ENCODE peak calls at places on chromosomes 7 and 10, in ten cellular contexts. U is nephron progenitor cell, O is stomach, T is A549, Y is right atrium auricular region, S is cardiac muscle cell, B is bronchial epithelial cell, K is fibroblast of lung, X is GM10248, C is tibial artery. E is an unnamed sample.

GRCh38 chr10:37710831-37711616 is 146.4 kb downstream of the ZNF248 start:
- DNase-seq in U (no peak), O (no peak), T (no peak), Y (no peak), S (no peak), B (no peak), K (no peak), X (no peak), C (no peak), E (no peak)

GRCh38 chr7:46752881-46753366 is 829.0 kb downstream of the TNS3 start:
- DNase-seq in U (no peak), O (no peak), T (peak; percentile 34), Y (no peak), S (no peak), B (peak; percentile 84), K (peak; percentile 82), X (no peak), C (no peak), E (peak; percentile 88)

GRCh38 chr7:136923111-136923510 is 54.7 kb downstream of the CHRM2 start:
- DNase-seq in U (no peak), O (no peak), T (no peak), Y (no peak), S (no peak), B (no peak), K (peak; percentile 15), X (no peak), C (no peak), E (no peak)

GRCh38 chr7:16603633-16604032 is 41.9 kb downstream of the ANKMY2 start:
- DNase-seq in U (no peak), O (no peak), T (no peak), Y (no peak), S (no peak), B (peak; percentile 40), K (no peak), X (no peak), C (no peak), E (no peak)

GRCh38 chr10:104333037-104333727 is 5.1 kb downstream of the ITPRIP start:
- DNase-seq in U (no peak), O (peak; percentile 24), T (no peak), Y (peak; percentile 58), S (no peak), B (no peak), K (peak; percentile 27), X (no peak), C (peak; percentile 65), E (no peak)

GRCh38 chr7:37359662-37360444 is 88.8 kb downstream of the ELMO1 start:
- DNase-seq in U (no peak), O (no peak), T (no peak), Y (no peak), S (peak; percentile 13), B (no peak), K (no peak), X (no peak), C (no peak), E (no peak)

GRCh38 chr7:107785926-107786325 is 17.1 kb downstream of the SLC26A3 start:
- DNase-seq in U (no peak), O (peak; percentile 49), T (no peak), Y (no peak), S (no peak), B (no peak), K (no peak), X (no peak), C (no peak), E (no peak)

GRCh38 chr7:37987732-37988131 is 67.3 kb downstream of the EPDR1 start:
- DNase-seq in U (no peak), O (no peak), T (no peak), Y (no peak), S (no peak), B (peak; percentile 87), K (no peak), X (no peak), C (no peak), E (peak; percentile 28)

GRCh38 chr10:16777473-16778370 is 39.5 kb downstream of the RSU1 start:
- DNase-seq in U (no peak), O (no peak), T (peak; percentile 53), Y (no peak), S (peak; percentile 77), B (peak; percentile 42), K (peak; percentile 70), X (peak; percentile 68), C (no peak), E (peak; percentile 63)

GRCh38 chr7:41256186-41256945 is 446.5 kb downstream of the INHBA start:
- DNase-seq in U (no peak), O (no peak), T (no peak), Y (no peak), S (no peak), B (peak; percentile 69), K (no peak), X (no peak), C (no peak), E (no peak)
- TF ChIP-seq CTCF in U (no peak), O (no peak), T (no peak), Y (no peak), S (no peak), B (no peak), K (no peak), X (no peak), C (no peak), E (no peak)

GRCh38 chr10:49324711-49325110 is 25.7 kb downstream of the C10orf71 start:
- DNase-seq in U (no peak), O (peak; percentile 19), T (no peak), Y (peak; percentile 59), S (no peak), B (no peak), K (no peak), X (no peak), C (no peak), E (peak; percentile 29)
- TF ChIP-seq CTCF in U (no peak), O (no peak), T (no peak), Y (no peak), S (peak; percentile 5), B (no peak), K (no peak), X (no peak), C (no peak), E (no peak)

GRCh38 chr10:19168584-19168983 is 120.0 kb downstream of the MALRD1 start:
- DNase-seq in U (peak; percentile 14), O (no peak), T (no peak), Y (no peak), S (peak; percentile 15), B (no peak), K (peak; percentile 6), X (no peak), C (no peak), E (peak; percentile 12)
- TF ChIP-seq CTCF in U (peak; percentile 39), O (no peak), T (no peak), Y (no peak), S (no peak), B (no peak), K (peak; percentile 45), X (no peak), C (no peak), E (no peak)

DNA sequence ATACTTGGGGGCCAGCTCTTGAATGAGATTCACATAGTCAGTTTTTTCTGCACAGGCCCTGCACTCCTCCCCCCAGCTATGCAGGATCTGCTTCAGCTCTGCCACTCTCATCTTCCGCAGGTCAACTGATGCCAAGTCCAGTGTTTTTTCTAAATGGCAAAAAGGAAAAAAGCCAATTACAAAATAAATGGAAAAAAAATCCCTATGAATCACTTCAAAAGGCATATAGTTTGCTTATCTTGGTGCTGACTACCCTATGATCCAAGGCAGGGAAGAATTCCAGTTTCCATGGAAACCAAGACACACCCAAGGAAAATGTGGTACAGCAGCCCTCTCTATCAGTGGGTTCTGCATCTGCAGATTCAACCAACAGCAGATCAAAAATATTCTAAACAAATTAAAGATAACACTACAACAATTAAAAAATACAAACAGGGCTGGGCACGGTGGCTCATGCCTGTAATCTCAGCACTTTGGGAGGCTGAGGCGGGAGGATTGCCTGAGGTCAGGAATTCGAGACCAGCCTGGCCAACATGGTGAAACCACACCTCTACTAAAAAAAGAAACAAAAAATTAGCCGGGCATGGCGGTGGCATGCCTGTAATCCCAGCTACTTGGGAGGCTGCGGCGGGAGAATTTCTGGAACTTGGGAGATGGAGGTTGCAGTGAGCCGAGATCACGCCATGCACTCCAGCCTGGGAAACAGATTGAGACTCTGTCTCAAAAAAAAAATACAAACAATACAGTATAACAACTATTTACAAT is 17.6 kb downstream of the CDNF start:
- DNase-seq in U (no peak), O (no peak), T (peak; percentile 90), Y (no peak), S (no peak), B (peak; percentile 61), K (peak; percentile 93), X (no peak), C (no peak), E (peak; percentile 54)
- TF ChIP-seq CTCF in U (no peak), O (no peak), T (peak; percentile 27), Y (no peak), S (no peak), B (no peak), K (peak; percentile 9), X (no peak), C (no peak), E (no peak)

GRCh38 chr10:123044391-123044790 is 35.6 kb downstream of the ACADSB start:
- DNase-seq in U (no peak), O (no peak), T (no peak), Y (no peak), S (no peak), B (peak; percentile 43), K (peak; percentile 18), X (no peak), C (no peak), E (peak; percentile 44)
- TF ChIP-seq CTCF in U (peak; percentile 7), O (no peak), T (peak; percentile 52), Y (no peak), S (peak; percentile 10), B (peak; percentile 28), K (peak; percentile 18), X (no peak), C (no peak), E (peak; percentile 23)

DNA sequence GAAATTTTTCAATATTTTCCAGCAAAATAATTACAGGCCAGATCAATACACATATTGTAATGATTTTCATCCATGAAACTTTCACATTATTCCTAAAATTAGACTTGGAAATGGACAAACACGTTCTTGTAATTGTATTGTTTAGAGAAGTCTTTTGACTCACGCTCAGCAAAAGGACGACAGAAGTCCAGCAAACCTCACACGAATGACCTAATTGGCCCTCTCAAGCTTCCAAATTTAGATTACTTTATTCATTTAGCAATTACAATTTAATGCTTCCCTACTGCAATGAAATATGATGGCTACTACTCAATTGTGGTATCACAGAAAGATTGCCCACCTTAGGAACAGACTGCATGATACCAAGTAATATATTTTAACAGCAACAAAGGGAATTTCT is 702.2 kb downstream of the MAGI2 start:
- DNase-seq in U (no peak), O (no peak), T (no peak), Y (no peak), S (no peak), B (no peak), K (no peak), X (no peak), C (no peak), E (no peak)
- TF ChIP-seq CTCF in U (no peak), O (no peak), T (no peak), Y (no peak), S (no peak), B (no peak), K (no peak), X (no peak), C (no peak), E (no peak)

DNA sequence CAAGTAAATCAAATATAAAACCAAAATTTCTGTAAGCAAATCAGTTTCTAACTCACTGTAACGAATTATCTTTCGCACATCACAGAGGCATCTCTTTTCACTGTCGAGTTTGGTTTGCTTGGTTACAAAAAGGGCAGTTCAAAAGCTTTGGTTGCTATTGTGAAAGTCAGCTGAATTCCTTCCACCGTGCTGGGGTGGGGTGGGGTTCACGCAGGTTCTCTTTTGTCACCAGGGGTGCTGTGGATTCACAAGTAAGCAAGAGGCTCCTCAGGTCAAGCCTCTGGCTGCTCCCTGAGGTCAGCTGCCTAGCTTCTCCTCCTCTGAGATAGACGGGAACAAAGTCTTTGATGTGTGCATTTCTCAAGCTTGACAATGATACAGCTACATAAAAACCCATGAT is 47.7 kb downstream of the EGFR start:
- DNase-seq in U (no peak), O (no peak), T (no peak), Y (no peak), S (no peak), B (no peak), K (peak; percentile 35), X (no peak), C (no peak), E (no peak)
- TF ChIP-seq CTCF in U (no peak), O (no peak), T (no peak), Y (no peak), S (no peak), B (no peak), K (no peak), X (no peak), C (no peak), E (no peak)

E was measured in MCF 10A.